ENCODE peak calls at places on chromosomes 6 and 20, in eight cellular contexts. B is kidney; T is mammary epithelial cell; G is CD8-positive, alpha-beta T cell; C is heart right ventricle; H is cardiac muscle cell; N is psoas muscle; Z is aorta. Y is an unnamed sample. For H3K9me3, the result is how much of the 10 kb centered on the place peaks cover.

GRCh38 chr6:116522896-116523295 is 11.5 kb downstream of the CALHM5 start:
- DNase-seq in B (no peak), T (no peak), G (no peak), C (no peak), H (no peak), N (no peak), Z (no peak), Y (no peak)

GRCh38 chr6:119224095-119224701 is 125.4 kb downstream of the MAN1A1 start:
- DNase-seq in B (no peak), T (no peak), G (no peak), C (no peak), H (no peak), N (no peak), Z (no peak), Y (no peak)

GRCh38 chr6:103769431-103769830 is 1090.3 kb downstream of the HACE1 start:
- DNase-seq in B (no peak), T (no peak), G (no peak), C (no peak), H (peak), N (no peak), Z (no peak), Y (no peak)

GRCh38 chr6:159941286-159942113 is 27.4 kb upstream of the IGF2R start:
- DNase-seq in B (no peak), T (peak), G (no peak), C (no peak), H (peak), N (no peak), Z (no peak), Y (no peak)

GRCh38 chr6:56534680-56535419 is 107.8 kb downstream of the DST start:
- DNase-seq in B (no peak), T (no peak), G (no peak), C (no peak), H (no peak), N (no peak), Z (no peak), Y (no peak)

GRCh38 chr6:35596448-35597442 is 84.0 kb upstream of the TULP1 start:
- DNase-seq in B (peak), T (peak), G (no peak), C (no peak), H (peak), N (no peak), Z (no peak), Y (no peak)

GRCh38 chr20:23205221-23205620 is 119.1 kb upstream of the CD93 start:
- DNase-seq in B (peak), T (no peak), G (no peak), C (no peak), H (no peak), N (no peak), Z (no peak), Y (no peak)

GRCh38 chr6:16723833-16724232 is 37.4 kb downstream of the ATXN1 start:
- DNase-seq in B (no peak), T (peak), G (no peak), C (no peak), H (peak), N (no peak), Z (peak), Y (no peak)

GRCh38 chr6:121482004-121482693 is 46.7 kb downstream of the GJA1 start:
- DNase-seq in B (no peak), T (peak), G (no peak), C (no peak), H (peak), N (no peak), Z (no peak), Y (no peak)

GRCh38 chr6:15595461-15596173 is 67.2 kb downstream of the DTNBP1 start:
- DNase-seq in B (no peak), T (no peak), G (no peak), C (no peak), H (peak), N (no peak), Z (no peak), Y (no peak)

GRCh38 chr20:32621914-32622584 is 36.9 kb upstream of the NOL4L start:
- DNase-seq in B (no peak), T (no peak), G (no peak), C (no peak), H (no peak), N (no peak), Z (no peak), Y (no peak)

GRCh38 chr6:48834706-48835105 is 628.3 kb downstream of the MMUT start:
- DNase-seq in B (no peak), T (no peak), G (no peak), C (no peak), H (peak), N (no peak), Z (no peak), Y (no peak)

GRCh38 chr20:59816146-59816743 is 117.2 kb downstream of the SYCP2 start:
- DNase-seq in B (no peak), T (no peak), G (no peak), C (no peak), H (no peak), N (no peak), Z (no peak), Y (no peak)

GRCh38 chr20:23228912-23229311 is 121.7 kb upstream of the NXT1 start:
- DNase-seq in B (no peak), T (peak), G (no peak), C (no peak), H (peak), N (no peak), Z (no peak), Y (no peak)

GRCh38 chr6:7106752-7107577 is 796 bp upstream of the RREB1 start:
- DNase-seq in B (peak), T (no peak), G (peak), C (peak), H (no peak), N (peak), Z (peak), Y (peak)

GRCh38 chr6:155397172-155397705 is 58.4 kb downstream of the NOX3 start:
- DNase-seq in B (no peak), T (no peak), G (no peak), C (no peak), H (no peak), N (no peak), Z (no peak), Y (no peak)

GRCh38 chr6:17417817-17418216 is 24.4 kb downstream of the CAP2 start:
- DNase-seq in B (no peak), T (peak), G (no peak), C (no peak), H (peak), N (no peak), Z (no peak), Y (no peak)

GRCh38 chr6:66435321-66435720 is 728.3 kb upstream of the EYS start:
- DNase-seq in B (no peak), T (no peak), G (no peak), C (no peak), H (no peak), N (no peak), Z (no peak), Y (no peak)

GRCh38 chr6:89084542-89084941 is 4.0 kb downstream of the PNRC1 start:
- DNase-seq in B (no peak), T (no peak), G (no peak), C (no peak), H (peak), N (no peak), Z (no peak), Y (no peak)

GRCh38 chr20:49568491-49569151 is 684 bp upstream of the PTGIS start:
- DNase-seq in B (no peak), T (no peak), G (no peak), C (no peak), H (peak), N (peak), Z (peak), Y (no peak)

GRCh38 chr20:49890651-49891361 is 24.5 kb downstream of the SPATA2 start:
- DNase-seq in B (no peak), T (no peak), G (no peak), C (no peak), H (no peak), N (no peak), Z (no peak), Y (no peak)

GRCh38 chr6:17851720-17852161 is 135.7 kb downstream of the KIF13A start:
- DNase-seq in B (no peak), T (no peak), G (no peak), C (no peak), H (peak), N (no peak), Z (no peak), Y (no peak)

GRCh38 chr20:32472581-32473207 is 112.4 kb downstream of the NOL4L start:
- DNase-seq in B (no peak), T (no peak), G (no peak), C (no peak), H (no peak), N (no peak), Z (no peak), Y (no peak)

GRCh38 chr6:167275001-167275400 is 16.1 kb upstream of the UNC93A start:
- DNase-seq in B (no peak), T (no peak), G (no peak), C (no peak), H (no peak), N (no peak), Z (no peak), Y (no peak)

GRCh38 chr6:167274270-167274669 is 16.8 kb upstream of the UNC93A start:
- DNase-seq in B (no peak), T (no peak), G (no peak), C (no peak), H (no peak), N (no peak), Z (no peak), Y (no peak)

GRCh38 chr6:167270499-167271307 is 20.4 kb upstream of the UNC93A start:
- DNase-seq in B (no peak), T (no peak), G (no peak), C (no peak), H (no peak), N (no peak), Z (no peak), Y (no peak)

GRCh38 chr6:167272156-167272555 is 19.0 kb upstream of the UNC93A start:
- DNase-seq in B (no peak), T (no peak), G (no peak), C (no peak), H (no peak), N (no peak), Z (no peak), Y (no peak)

GRCh38 chr6:167272618-167273379 is 18.3 kb upstream of the UNC93A start:
- DNase-seq in B (no peak), T (no peak), G (no peak), C (no peak), H (no peak), N (no peak), Z (no peak), Y (no peak)
- H3K9me3 ChIP-seq in B (under half), T (under half), G (under half), C (under half), H (under half), N (under half), Z (under half), Y (under half)

GRCh38 chr6:29746846-29747687 is 23.8 kb downstream of the HLA-F start:
- DNase-seq in B (no peak), T (no peak), G (no peak), C (no peak), H (no peak), N (no peak), Z (no peak), Y (no peak)
- H3K9me3 ChIP-seq in B (under half), T (under half), G (under half), C (under half), H (under half), N (under half), Z (under half), Y (under half)

GRCh38 chr6:351867-352289 is 39.7 kb upstream of the IRF4 start:
- DNase-seq in B (no peak), T (no peak), G (no peak), C (no peak), H (no peak), N (no peak), Z (peak), Y (no peak)

GRCh38 chr6:350371-350770 is 41.2 kb upstream of the IRF4 start:
- DNase-seq in B (peak), T (no peak), G (no peak), C (no peak), H (no peak), N (no peak), Z (no peak), Y (no peak)

GRCh38 chr6:352474-352873 is 39.1 kb upstream of the IRF4 start:
- DNase-seq in B (no peak), T (no peak), G (no peak), C (no peak), H (no peak), N (no peak), Z (peak), Y (no peak)

GRCh38 chr6:349491-349921 is 42.0 kb upstream of the IRF4 start:
- DNase-seq in B (peak), T (no peak), G (no peak), C (no peak), H (no peak), N (no peak), Z (peak), Y (no peak)

GRCh38 chr6:351011-351866 is 40.3 kb upstream of the IRF4 start:
- DNase-seq in B (peak), T (no peak), G (no peak), C (no peak), H (no peak), N (no peak), Z (peak), Y (no peak)
- H3K9me3 ChIP-seq in B (under half), T (under half), G (under half), C (under half), H (under half), N (under half), Z (under half), Y (under half)

DNA sequence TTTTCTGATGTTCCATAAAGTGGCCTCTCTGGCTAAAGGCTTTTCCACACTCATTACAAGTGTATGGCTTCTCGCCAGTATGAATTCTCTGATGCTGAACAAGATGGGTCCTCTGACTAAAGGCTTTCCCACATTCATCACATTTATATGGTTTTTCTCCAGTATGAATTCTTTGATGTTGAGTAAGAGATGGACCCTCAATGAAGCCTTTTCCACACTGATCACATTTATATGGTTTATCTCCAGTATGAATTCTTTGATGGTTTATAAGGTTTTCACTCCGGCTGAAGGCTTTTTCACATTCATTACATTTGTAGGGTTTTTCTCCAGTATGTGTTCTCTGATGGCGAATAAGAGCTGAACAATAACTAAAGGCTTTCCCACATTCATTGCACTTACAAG is 20.4 kb downstream of the ZNF184 start:
- DNase-seq in B (no peak), T (no peak), G (no peak), C (no peak), H (no peak), N (no peak), Z (no peak), Y (no peak)
- H3K9me3 ChIP-seq in B (half or more), T (half or more), G (half or more), C (half or more), H (under half), N (half or more), Z (under half), Y (under half)

DNA sequence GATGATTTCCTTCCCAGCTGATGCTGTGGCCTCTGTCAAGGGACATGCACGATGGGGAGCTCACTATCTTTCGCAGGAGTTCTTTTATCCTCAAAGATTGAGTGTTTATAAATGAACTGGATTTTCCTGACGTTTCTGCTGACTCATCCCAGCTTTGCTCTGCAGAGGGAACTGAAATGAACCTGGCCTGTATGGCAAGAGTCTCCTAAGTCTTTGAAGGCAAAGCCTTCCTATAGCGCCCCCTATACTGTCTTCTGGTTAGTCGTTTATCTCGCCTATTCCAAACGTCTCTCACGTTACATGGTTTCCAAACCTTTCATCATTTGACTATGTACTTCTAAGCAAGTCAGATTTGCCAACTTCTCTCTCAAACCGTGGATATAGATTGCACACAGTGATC is 565.3 kb downstream of the KIF16B start:
- DNase-seq in B (no peak), T (no peak), G (no peak), C (no peak), H (no peak), N (no peak), Z (no peak), Y (no peak)
- H3K9me3 ChIP-seq in B (under half), T (under half), G (under half), C (under half), H (under half), N (under half), Z (under half), Y (under half)

GRCh38 chr20:55919319-55919718 is 86.0 kb downstream of the CBLN4 start:
- DNase-seq in B (no peak), T (no peak), G (no peak), C (no peak), H (no peak), N (no peak), Z (no peak), Y (no peak)

GRCh38 chr20:55918471-55918870 is 86.8 kb downstream of the CBLN4 start:
- DNase-seq in B (no peak), T (no peak), G (no peak), C (no peak), H (no peak), N (no peak), Z (no peak), Y (no peak)
- H3K9me3 ChIP-seq in B (under half), T (under half), G (under half), C (under half), H (under half), N (under half), Z (under half), Y (under half)

Y was measured in pancreas.